ENCODE peak calls at places on chromosome 16, in seven cellular contexts. J is dorsolateral prefrontal cortex, Y is pancreas, X is fibroblast of mammary gland, L is tibial artery, W is body of pancreas, U is spleen. B is an unnamed sample.

GRCh38 chr16:66081967-66082366 is 284.5 kb upstream of the CDH5 start:
- DNase-seq in J (no peak), Y (no peak), X (peak), L (no peak), W (no peak), U (no peak), B (no peak)

GRCh38 chr16:4011225-4011939 is 104.9 kb downstream of the ADCY9 start:
- DNase-seq in J (no peak), Y (no peak), X (no peak), L (no peak), W (no peak), U (no peak), B (no peak)

GRCh38 chr16:67657751-67658518 is 2.1 kb downstream of the ACD start:
- DNase-seq in J (no peak), Y (no peak), X (no peak), L (no peak), W (no peak), U (no peak), B (no peak)

GRCh38 chr16:86457621-86458456 is 52.5 kb upstream of the FOXF1 start:
- DNase-seq in J (no peak), Y (no peak), X (peak), L (peak), W (peak), U (no peak), B (no peak)

GRCh38 chr16:10658943-10659342 is 35.8 kb downstream of the TEKT5 start:
- DNase-seq in J (no peak), Y (no peak), X (no peak), L (no peak), W (no peak), U (no peak), B (no peak)

GRCh38 chr16:54414671-54415070 is 128.1 kb upstream of the IRX3 start:
- DNase-seq in J (no peak), Y (no peak), X (no peak), L (no peak), W (no peak), U (no peak), B (no peak)

GRCh38 chr16:30430428-30430970 is 669 bp upstream of the DCTPP1 start:
- DNase-seq in J (no peak), Y (peak), X (peak), L (no peak), W (no peak), U (no peak), B (no peak)

GRCh38 chr16:67563708-67564468 is 1.6 kb downstream of the CTCF start:
- DNase-seq in J (no peak), Y (peak), X (peak), L (peak), W (peak), U (no peak), B (peak)

GRCh38 chr16:63457869-63458268 is 1421.6 kb upstream of the CDH8 start:
- DNase-seq in J (no peak), Y (no peak), X (no peak), L (no peak), W (no peak), U (no peak), B (no peak)

GRCh38 chr16:2584742-2585650 is 47.2 kb downstream of the PDPK1 start:
- DNase-seq in J (peak), Y (peak), X (peak), L (no peak), W (peak), U (peak), B (no peak)

GRCh38 chr16:54175169-54175551 is 111.4 kb downstream of the IRX3 start:
- DNase-seq in J (no peak), Y (no peak), X (no peak), L (no peak), W (peak), U (no peak), B (no peak)

GRCh38 chr16:16120382-16121184 is 102.7 kb downstream of the ABCC6 start:
- DNase-seq in J (peak), Y (no peak), X (no peak), L (no peak), W (peak), U (peak), B (no peak)

GRCh38 chr16:15041260-15042011 is 14.4 kb downstream of the NTAN1 start:
- DNase-seq in J (peak), Y (no peak), X (peak), L (peak), W (peak), U (peak), B (peak)

GRCh38 chr16:30996324-30996999 is 11.5 kb downstream of the HSD3B7 start:
- DNase-seq in J (no peak), Y (no peak), X (peak), L (no peak), W (peak), U (no peak), B (no peak)

GRCh38 chr16:12188674-12189249 is 212.2 kb downstream of the SNX29 start:
- DNase-seq in J (no peak), Y (no peak), X (no peak), L (no peak), W (no peak), U (no peak), B (no peak)

GRCh38 chr16:12775689-12776236 is 27.9 kb downstream of the CPPED1 start:
- DNase-seq in J (no peak), Y (no peak), X (no peak), L (no peak), W (no peak), U (no peak), B (no peak)

GRCh38 chr16:70769131-70769530 is 31.8 kb downstream of the VAC14 start:
- DNase-seq in J (no peak), Y (no peak), X (no peak), L (no peak), W (no peak), U (no peak), B (no peak)

GRCh38 chr16:83908798-83909197 is 9.9 kb downstream of the MLYCD start:
- DNase-seq in J (no peak), Y (no peak), X (no peak), L (no peak), W (no peak), U (no peak), B (no peak)

GRCh38 chr16:11478431-11479119 is 108.1 kb downstream of the LITAF start:
- DNase-seq in J (no peak), Y (no peak), X (no peak), L (no peak), W (no peak), U (no peak), B (no peak)

GRCh38 chr16:12763517-12763916 is 40.2 kb downstream of the CPPED1 start:
- DNase-seq in J (no peak), Y (no peak), X (no peak), L (no peak), W (no peak), U (no peak), B (peak)

GRCh38 chr16:79097781-79098180 is 502.8 kb downstream of the MAF start:
- DNase-seq in J (no peak), Y (no peak), X (no peak), L (no peak), W (no peak), U (no peak), B (no peak)

GRCh38 chr16:31072540-31073072 is 1.4 kb downstream of the ZNF668 start:
- DNase-seq in J (no peak), Y (peak), X (peak), L (no peak), W (no peak), U (no peak), B (peak)

GRCh38 chr16:82657239-82657638 is 30.5 kb downstream of the CDH13 start:
- DNase-seq in J (no peak), Y (no peak), X (peak), L (no peak), W (no peak), U (no peak), B (no peak)

GRCh38 chr16:67652578-67653130 is 7.4 kb downstream of the ACD start:
- DNase-seq in J (no peak), Y (peak), X (no peak), L (no peak), W (no peak), U (no peak), B (no peak)

GRCh38 chr16:71352963-71353460 is 5.5 kb upstream of the CALB2 start:
- DNase-seq in J (no peak), Y (no peak), X (no peak), L (no peak), W (no peak), U (no peak), B (no peak)

GRCh38 chr16:82263456-82264159 is 93.6 kb upstream of the MPHOSPH6 start:
- DNase-seq in J (peak), Y (peak), X (peak), L (peak), W (peak), U (no peak), B (peak)

GRCh38 chr16:29290631-29291247 is 115.8 kb downstream of the NPIPB11 start:
- DNase-seq in J (peak), Y (peak), X (peak), L (peak), W (peak), U (peak), B (peak)

GRCh38 chr16:54402270-54402669 is 115.7 kb upstream of the IRX3 start:
- DNase-seq in J (no peak), Y (no peak), X (no peak), L (no peak), W (no peak), U (no peak), B (no peak)

GRCh38 chr16:68786685-68787418 is 49.8 kb downstream of the CDH1 start:
- DNase-seq in J (peak), Y (peak), X (peak), L (no peak), W (peak), U (no peak), B (no peak)

GRCh38 chr16:86584726-86585721 is 6.7 kb downstream of the FOXL1 start:
- DNase-seq in J (no peak), Y (no peak), X (peak), L (no peak), W (no peak), U (no peak), B (no peak)

GRCh38 chr16:52068447-52069074 is 478.4 kb downstream of the TOX3 start:
- DNase-seq in J (peak), Y (no peak), X (peak), L (no peak), W (peak), U (no peak), B (peak)

GRCh38 chr16:14401839-14402115 is 228.3 kb downstream of the PARN start:
- DNase-seq in J (no peak), Y (no peak), X (peak), L (peak), W (no peak), U (no peak), B (no peak)

GRCh38 chr16:57871457-57871856 is 69.2 kb upstream of the KIFC3 start:
- DNase-seq in J (no peak), Y (no peak), X (peak), L (no peak), W (no peak), U (no peak), B (no peak)

GRCh38 chr16:7185179-7185578 is 147.5 kb upstream of the RBFOX1 start:
- DNase-seq in J (no peak), Y (no peak), X (no peak), L (no peak), W (no peak), U (no peak), B (no peak)

GRCh38 chr16:85200471-85201278 is 88.4 kb upstream of the CIBAR2 start:
- DNase-seq in J (no peak), Y (no peak), X (no peak), L (no peak), W (peak), U (no peak), B (no peak)
- TF ChIP-seq CTCF in J (no peak), Y (no peak), X (no peak), L (no peak), W (no peak), U (no peak), B (no peak)

GRCh38 chr16:56591377-56592060 is 2.2 kb downstream of the MT3 start:
- DNase-seq in J (no peak), Y (no peak), X (no peak), L (no peak), W (no peak), U (no peak), B (no peak)

GRCh38 chr16:56588781-56589140 is 567 bp upstream of the MT3 start:
- DNase-seq in J (no peak), Y (no peak), X (no peak), L (no peak), W (no peak), U (no peak), B (no peak)

GRCh38 chr16:56594292-56594619 is 4.9 kb downstream of the MT3 start:
- DNase-seq in J (no peak), Y (no peak), X (no peak), L (no peak), W (no peak), U (no peak), B (no peak)

GRCh38 chr16:56593573-56594291 is 4.4 kb downstream of the MT3 start:
- DNase-seq in J (no peak), Y (no peak), X (no peak), L (no peak), W (no peak), U (no peak), B (no peak)

GRCh38 chr16:56589141-56590039 is at the start of gene MT3:
- DNase-seq in J (peak), Y (no peak), X (no peak), L (no peak), W (peak), U (no peak), B (no peak)
- H3K4me3 ChIP-seq in J (peak), Y (peak), X (no peak), L (peak), W (no peak), U (peak), B (peak)

DNA sequence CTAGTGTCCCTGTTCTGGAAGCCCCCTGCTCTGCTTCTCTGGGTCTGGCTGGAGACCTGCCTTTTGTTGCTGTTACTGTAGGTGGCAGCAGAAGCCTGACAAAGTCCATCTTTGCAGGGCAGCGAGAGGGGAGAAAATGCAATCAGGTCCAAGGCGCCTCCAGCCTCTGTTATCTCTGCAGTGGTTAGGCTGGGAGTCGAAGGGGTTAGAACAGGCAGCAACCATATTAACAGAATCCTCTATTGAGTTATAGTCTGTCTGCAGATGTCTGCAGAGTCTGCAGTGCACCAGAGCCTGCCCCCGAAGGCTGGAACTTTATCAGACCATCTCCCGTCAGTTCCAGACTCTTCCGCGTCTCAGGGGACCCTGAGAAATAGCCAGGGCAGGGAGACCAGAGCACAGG is 404.9 kb upstream of the EEF2KMT start:
- DNase-seq in J (peak), Y (no peak), X (no peak), L (no peak), W (no peak), U (no peak), B (no peak)
- TF ChIP-seq CTCF in J (peak), Y (no peak), X (no peak), L (no peak), W (no peak), U (no peak), B (peak)

GRCh38 chr16:539901-540530 is 12.5 kb downstream of the CAPN15 start:
- DNase-seq in J (no peak), Y (no peak), X (peak), L (no peak), W (no peak), U (no peak), B (no peak)
- H3K4me3 ChIP-seq in J (no peak), Y (no peak), X (no peak), L (no peak), W (no peak), U (no peak), B (no peak)

DNA sequence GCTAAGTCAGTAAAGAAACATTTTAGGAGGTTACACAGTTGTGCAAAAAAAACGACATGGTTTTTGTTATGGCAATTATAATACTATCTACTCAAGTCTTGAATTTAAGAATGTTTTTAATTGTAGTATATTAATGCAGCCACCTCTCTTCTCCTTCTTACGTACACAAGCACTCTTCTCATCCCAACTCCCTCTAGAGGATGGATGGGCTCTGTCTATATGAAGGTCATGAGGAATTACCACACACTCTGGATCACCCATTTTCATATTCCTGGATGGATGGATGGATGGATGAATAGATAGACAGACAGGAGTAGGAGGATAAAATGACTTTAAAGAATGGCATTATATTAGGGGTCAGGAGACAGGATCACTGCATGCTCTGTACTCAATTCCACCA is 120.0 kb downstream of the PHKB start:
- DNase-seq in J (no peak), Y (no peak), X (peak), L (no peak), W (no peak), U (no peak), B (no peak)
- TF ChIP-seq CTCF in J (no peak), Y (no peak), X (peak), L (no peak), W (no peak), U (no peak), B (no peak)

GRCh38 chr16:18789515-18789849 is 652 bp downstream of the RPS15A start:
- DNase-seq in J (no peak), Y (no peak), X (no peak), L (no peak), W (no peak), U (no peak), B (no peak)

GRCh38 chr16:18788828-18789514 is 1.2 kb downstream of the RPS15A start:
- DNase-seq in J (no peak), Y (no peak), X (peak), L (no peak), W (no peak), U (no peak), B (no peak)

GRCh38 chr16:18783430-18784341 is 6.4 kb downstream of the RPS15A start:
- DNase-seq in J (no peak), Y (no peak), X (no peak), L (no peak), W (no peak), U (no peak), B (no peak)

GRCh38 chr16:18782697-18783429 is 7.3 kb downstream of the RPS15A start:
- DNase-seq in J (no peak), Y (no peak), X (peak), L (no peak), W (no peak), U (no peak), B (no peak)

GRCh38 chr16:18784917-18785623 is 5.1 kb downstream of the RPS15A start:
- DNase-seq in J (no peak), Y (no peak), X (no peak), L (no peak), W (no peak), U (no peak), B (no peak)
- H3K4me3 ChIP-seq in J (no peak), Y (no peak), X (no peak), L (no peak), W (no peak), U (no peak), B (no peak)

GRCh38 chr16:88827727-88828126 is 16.0 kb upstream of the APRT start:
- DNase-seq in J (no peak), Y (no peak), X (no peak), L (no peak), W (no peak), U (no peak), B (no peak)
- TF ChIP-seq CTCF in J (no peak), Y (no peak), X (no peak), L (no peak), W (no peak), U (no peak), B (no peak)

DNA sequence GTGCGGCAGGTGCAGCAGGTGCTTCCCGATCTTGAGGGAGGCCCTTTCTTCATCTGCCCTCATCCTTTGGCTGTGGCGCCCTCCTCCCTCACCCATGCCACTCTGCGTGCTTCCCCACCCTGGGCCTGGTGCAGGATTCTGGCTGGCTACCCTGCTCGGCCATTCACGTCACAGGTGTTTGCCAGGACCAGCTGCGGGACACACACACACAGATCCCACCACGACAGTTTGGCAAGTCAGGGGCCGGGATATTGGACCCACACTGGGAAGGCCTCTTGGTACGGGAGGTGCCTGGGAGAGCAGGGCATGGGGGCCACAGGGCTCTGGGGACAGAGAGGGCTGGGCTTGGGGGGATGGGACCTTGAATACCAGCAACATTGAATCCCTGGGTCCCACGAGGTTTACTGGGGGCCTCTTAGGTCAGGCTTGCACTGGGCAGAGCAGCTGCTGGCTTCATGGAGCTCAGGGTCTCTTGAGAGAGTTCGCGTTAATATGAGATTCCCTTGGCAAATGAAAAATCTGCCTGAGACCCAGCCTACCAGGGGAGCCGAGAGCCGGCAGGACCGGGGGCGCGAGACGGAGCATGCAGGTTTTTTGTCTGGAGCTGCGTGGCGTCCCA is 15.1 kb downstream of the ADCY7 start:
- DNase-seq in J (no peak), Y (no peak), X (no peak), L (no peak), W (no peak), U (peak), B (no peak)
- H3K4me3 ChIP-seq in J (no peak), Y (peak), X (no peak), L (no peak), W (no peak), U (peak), B (no peak)

GRCh38 chr16:23045025-23045424 is 104.2 kb downstream of the USP31 start:
- DNase-seq in J (no peak), Y (no peak), X (no peak), L (no peak), W (no peak), U (no peak), B (no peak)

GRCh38 chr16:23035240-23035639 is 114.0 kb downstream of the USP31 start:
- DNase-seq in J (no peak), Y (no peak), X (no peak), L (no peak), W (no peak), U (no peak), B (no peak)

DNA sequence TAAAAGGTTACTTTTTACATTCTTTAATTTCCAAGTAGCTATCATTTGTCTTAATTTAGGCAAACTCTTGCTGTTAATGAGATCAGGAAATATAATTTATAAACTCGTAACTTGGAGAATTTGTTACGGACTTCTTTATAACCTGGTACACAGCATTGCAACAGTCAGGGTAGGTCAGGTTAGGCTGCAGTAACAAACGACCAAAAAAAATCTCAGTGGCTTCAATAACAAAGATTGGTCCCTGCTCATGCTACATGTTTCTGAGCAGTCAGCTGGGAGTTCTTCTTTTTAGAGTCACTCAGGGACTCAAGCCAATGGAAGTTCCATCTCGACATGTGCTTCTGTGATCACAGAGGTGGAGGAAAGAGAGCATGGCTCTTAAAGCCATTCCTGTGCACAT is 110.1 kb downstream of the USP31 start:
- DNase-seq in J (no peak), Y (no peak), X (no peak), L (no peak), W (no peak), U (no peak), B (no peak)
- TF ChIP-seq CTCF in J (no peak), Y (no peak), X (no peak), L (no peak), W (no peak), U (no peak), B (no peak)